ENCODE peak calls at places on chromosomes 11 and 22, in ten cellular contexts. B, G, O, I, Q, X, R, F, P and H are unnamed samples.

GRCh38 chr11:6219359-6219758 is 14.0 kb downstream of the C11orf42 start:
- DNase-seq in B (peak; percentile 38), G (peak; percentile 25), O (no peak), I (peak; percentile 80), Q (no peak), X (no peak), R (peak; percentile 90), F (peak; percentile 87), P (no peak), H (peak; percentile 96)

GRCh38 chr11:21625982-21626381 is 566.9 kb upstream of the ANO5 start:
- DNase-seq in B (peak; percentile 13), G (no peak), O (no peak), I (peak; percentile 40), Q (no peak), X (no peak), R (no peak), F (no peak), P (no peak), H (no peak)

GRCh38 chr11:69014084-69014935 is 1.3 kb upstream of the MRGPRF start:
- DNase-seq in B (peak; percentile 61), G (no peak), O (peak; percentile 50), I (no peak), Q (no peak), X (peak; percentile 76), R (no peak), F (peak; percentile 36), P (no peak), H (no peak)

GRCh38 chr11:63768232-63769043 is at the start of gene ZFTA:
- DNase-seq in B (peak; percentile 74), G (peak; percentile 51), O (peak; percentile 83), I (no peak), Q (peak; percentile 69), X (peak; percentile 71), R (no peak), F (peak; percentile 64), P (peak; percentile 76), H (peak; percentile 34)

GRCh38 chr11:37712246-37712645 is 1114.2 kb upstream of the RAG2 start:
- DNase-seq in B (no peak), G (no peak), O (peak; percentile 39), I (no peak), Q (no peak), X (no peak), R (no peak), F (peak; percentile 25), P (peak; percentile 32), H (no peak)

GRCh38 chr11:118901494-118902335 is 18.0 kb downstream of the CXCR5 start:
- DNase-seq in B (no peak), G (no peak), O (no peak), I (no peak), Q (peak; percentile 51), X (no peak), R (no peak), F (no peak), P (no peak), H (no peak)

GRCh38 chr22:17946691-17947367 is 77.5 kb downstream of the MICAL3 start:
- DNase-seq in B (peak; percentile 57), G (no peak), O (peak; percentile 35), I (no peak), Q (no peak), X (no peak), R (no peak), F (no peak), P (no peak), H (no peak)

GRCh38 chr11:8258771-8259170 is 4.9 kb downstream of the LMO1 start:
- DNase-seq in B (no peak), G (no peak), O (no peak), I (peak; percentile 50), Q (peak; percentile 10), X (no peak), R (peak; percentile 59), F (peak; percentile 24), P (no peak), H (peak; percentile 74)

GRCh38 chr11:33652930-33653329 is 47.7 kb downstream of the C11orf91 start:
- DNase-seq in B (no peak), G (no peak), O (no peak), I (no peak), Q (no peak), X (no peak), R (no peak), F (no peak), P (no peak), H (no peak)

GRCh38 chr22:37063436-37064420 is 12.2 kb downstream of the KCTD17 start:
- DNase-seq in B (no peak), G (no peak), O (no peak), I (no peak), Q (no peak), X (no peak), R (no peak), F (no peak), P (no peak), H (no peak)

GRCh38 chr11:67639438-67639859 is at the start of gene TBX10:
- DNase-seq in B (no peak), G (no peak), O (no peak), I (no peak), Q (no peak), X (no peak), R (no peak), F (no peak), P (no peak), H (no peak)

DNA sequence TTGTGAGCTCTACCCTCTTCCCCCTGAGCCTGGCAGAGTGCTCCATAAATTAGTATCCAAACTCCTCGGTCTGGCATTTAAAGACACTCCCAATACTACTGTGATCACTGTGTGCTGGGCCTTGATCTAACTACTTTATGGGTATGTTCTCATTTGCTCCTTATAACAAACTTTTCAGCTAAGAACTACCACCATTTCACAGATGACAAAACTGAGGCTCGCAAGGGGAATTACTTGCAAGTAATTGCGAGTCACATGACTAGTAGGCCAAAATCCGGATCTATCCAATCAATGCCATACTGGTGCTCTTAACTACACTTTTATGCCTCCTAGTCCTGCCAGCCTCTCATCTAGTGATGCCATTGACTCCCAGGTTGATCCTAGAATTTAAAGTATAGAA is 3.6 kb downstream of the THOC5 start:
- DNase-seq in B (no peak), G (no peak), O (no peak), I (no peak), Q (no peak), X (no peak), R (no peak), F (no peak), P (no peak), H (no peak)
- TF ChIP-seq CTCF in B (no peak), G (no peak), O (no peak), I (no peak), Q (no peak), X (no peak), R (no peak), F (no peak), P (no peak), H (no peak)

GRCh38 chr22:30694171-30694637 is 470 bp upstream of the OSBP2 start:
- DNase-seq in B (peak; percentile 26), G (peak; percentile 63), O (peak; percentile 70), I (no peak), Q (peak; percentile 66), X (peak; percentile 40), R (no peak), F (peak; percentile 15), P (peak; percentile 83), H (peak; percentile 28)
- H3K4me3 ChIP-seq in B (peak overlapping the region; percentile 66), G (peak overlapping the region; percentile 74), O (peak overlapping the region; percentile 47), I (peak overlapping the region; percentile 60), Q (peak overlapping the region; percentile 82), X (peak overlapping the region; percentile 75), R (peak overlapping the region; percentile 66), F (peak overlapping the region; percentile 60), P (peak overlapping the region; percentile 65), H (peak overlapping the region; percentile 57)

DNA sequence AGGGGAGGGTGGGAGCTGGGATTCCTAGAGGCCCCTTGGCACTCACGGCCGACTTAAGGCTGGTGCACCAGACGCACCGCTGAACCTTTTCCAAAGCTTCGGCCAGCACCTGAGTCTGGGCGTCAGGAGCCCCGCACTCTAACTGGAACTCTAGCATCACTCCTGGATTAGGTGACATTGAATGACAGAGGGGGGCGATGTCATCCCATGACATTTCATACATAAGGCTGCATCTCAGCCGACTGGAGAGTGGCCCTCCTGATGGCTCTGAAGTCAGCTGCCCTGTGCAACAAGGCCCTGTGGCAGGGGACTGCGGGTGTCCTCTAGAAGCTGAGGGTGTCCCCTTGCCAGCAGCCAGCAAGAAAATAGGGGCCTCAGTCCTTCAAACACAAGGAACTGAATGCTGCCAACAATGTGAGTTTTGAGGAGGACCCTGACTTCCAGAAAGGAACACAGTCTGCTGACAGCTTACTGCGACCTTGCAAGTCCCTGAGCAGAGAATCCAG is 10.1 kb upstream of the FADS3 start:
- DNase-seq in B (no peak), G (no peak), O (no peak), I (no peak), Q (no peak), X (no peak), R (no peak), F (no peak), P (no peak), H (no peak)
- TF ChIP-seq CTCF in B (no peak), G (no peak), O (no peak), I (no peak), Q (no peak), X (no peak), R (no peak), F (no peak), P (no peak), H (no peak)

DNA sequence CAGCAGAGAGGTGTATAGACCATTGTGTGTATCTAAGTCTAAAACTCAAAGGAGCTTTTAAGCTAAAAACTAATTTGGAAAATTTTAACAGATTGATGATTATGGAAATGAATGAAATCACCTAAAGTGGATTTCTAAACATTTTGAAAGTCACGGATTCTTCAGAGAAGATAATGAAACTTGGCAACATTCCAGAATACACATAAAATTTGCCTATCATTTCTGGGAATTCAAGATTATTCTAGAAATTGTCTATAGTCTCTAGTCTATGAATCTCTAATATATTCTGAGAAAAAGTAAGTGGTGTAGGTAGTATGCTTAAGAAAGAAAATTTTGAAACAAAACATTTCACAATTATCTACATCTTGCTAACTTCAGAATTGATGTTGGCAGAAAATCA is 1117.9 kb upstream of the CNTN5 start:
- DNase-seq in B (no peak), G (no peak), O (no peak), I (no peak), Q (no peak), X (no peak), R (no peak), F (no peak), P (no peak), H (no peak)
- H3K4me3 ChIP-seq in B (no peak overlapping the region), G (no peak overlapping the region), O (no peak overlapping the region), I (no peak overlapping the region), Q (no peak overlapping the region), X (no peak overlapping the region), R (no peak overlapping the region), F (no peak overlapping the region), P (no peak overlapping the region), H (no peak overlapping the region)

GRCh38 chr11:44120169-44120568 is 24.7 kb downstream of the EXT2 start:
- DNase-seq in B (no peak), G (peak; percentile 39), O (no peak), I (no peak), Q (no peak), X (peak; percentile 30), R (no peak), F (no peak), P (peak; percentile 24), H (no peak)
- TF ChIP-seq CTCF in B (no peak), G (no peak), O (peak; percentile 31), I (peak; percentile 40), Q (no peak), X (peak; percentile 73), R (peak; percentile 32), F (peak; percentile 40), P (peak; percentile 69), H (peak; percentile 31)

DNA sequence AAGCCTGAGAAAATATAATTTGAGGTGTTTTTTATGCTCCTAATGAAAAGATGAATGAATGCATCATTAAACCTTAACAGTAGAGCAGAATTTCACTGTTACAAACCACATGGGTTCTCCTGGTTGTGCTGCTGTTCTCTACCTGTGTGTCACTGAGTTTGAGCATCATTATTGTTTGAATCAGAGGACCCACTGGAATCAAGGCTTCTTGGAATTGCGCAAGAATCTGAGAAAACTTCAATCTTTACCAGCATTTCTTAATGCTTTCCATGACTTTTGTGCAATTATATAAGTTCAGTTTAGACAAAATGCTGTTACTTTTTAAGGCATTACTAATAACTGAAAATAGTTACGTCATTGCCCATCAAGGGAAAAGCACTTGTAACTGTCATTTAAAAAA is 18.8 kb upstream of the RBX1 start:
- DNase-seq in B (no peak), G (no peak), O (no peak), I (no peak), Q (no peak), X (no peak), R (no peak), F (no peak), P (no peak), H (peak; percentile 10)
- H3K4me3 ChIP-seq in B (no peak overlapping the region), G (no peak overlapping the region), O (no peak overlapping the region), I (no peak overlapping the region), Q (no peak overlapping the region), X (no peak overlapping the region), R (no peak overlapping the region), F (no peak overlapping the region), P (no peak overlapping the region), H (no peak overlapping the region)